ENCODE peak calls at places on chromosomes 7 and 10, in five cellular contexts. One of them, this sample, is unnamed.

GRCh38 chr7:88610942-88611341 is 148.6 kb upstream of the ZNF804B start:
- DNase-seq in Peyer's patch: no peak
- DNase-seq in SK-N-SH: no peak
- DNase-seq in BE2C: no peak
- DNase-seq in OCI-LY7: no peak
- DNase-seq in this sample: no peak

GRCh38 chr7:82506702-82507101 is 63.1 kb upstream of the CACNA2D1 start:
- DNase-seq in OCI-LY7: no peak
- DNase-seq in SK-N-SH: no peak
- DNase-seq in BE2C: peak; percentile 38
- DNase-seq in Peyer's patch: no peak
- DNase-seq in this sample: no peak

GRCh38 chr10:68079434-68079833 is 4.4 kb upstream of the HERC4 start:
- DNase-seq in SK-N-SH: no peak
- DNase-seq in OCI-LY7: no peak
- DNase-seq in Peyer's patch: no peak
- DNase-seq in BE2C: no peak
- DNase-seq in this sample: no peak

GRCh38 chr7:116210345-116211005 is at the start of gene TES:
- DNase-seq in BE2C: no peak
- DNase-seq in SK-N-SH: peak; percentile 97
- DNase-seq in Peyer's patch: peak; percentile 76
- DNase-seq in OCI-LY7: no peak
- DNase-seq in this sample: peak; percentile 72

GRCh38 chr7:90424720-90425119 is 21.5 kb downstream of the CLDN12 start:
- DNase-seq in SK-N-SH: no peak
- DNase-seq in Peyer's patch: no peak
- DNase-seq in BE2C: no peak
- DNase-seq in OCI-LY7: no peak
- DNase-seq in this sample: no peak

GRCh38 chr10:44316187-44316921 is 68.5 kb downstream of the CXCL12 start:
- DNase-seq in SK-N-SH: peak; percentile 55
- DNase-seq in BE2C: peak; percentile 96
- DNase-seq in Peyer's patch: no peak
- DNase-seq in OCI-LY7: peak; percentile 74
- DNase-seq in this sample: peak; percentile 44

GRCh38 chr7:55326079-55326847 is 38.9 kb upstream of the LANCL2 start:
- DNase-seq in OCI-LY7: no peak
- DNase-seq in Peyer's patch: no peak
- DNase-seq in BE2C: no peak
- DNase-seq in SK-N-SH: no peak
- DNase-seq in this sample: no peak

GRCh38 chr7:42236266-42237161 is 495 bp downstream of the GLI3 start:
- DNase-seq in OCI-LY7: no peak
- DNase-seq in SK-N-SH: peak; percentile 48
- DNase-seq in Peyer's patch: no peak
- DNase-seq in BE2C: no peak
- DNase-seq in this sample: peak; percentile 17

GRCh38 chr7:122525355-122525754 is 173.6 kb downstream of the RNF133 start:
- DNase-seq in Peyer's patch: no peak
- DNase-seq in BE2C: no peak
- DNase-seq in OCI-LY7: no peak
- DNase-seq in SK-N-SH: no peak
- DNase-seq in this sample: no peak

GRCh38 chr7:27187702-27188665 is 3.0 kb upstream of the HOXA11 start:
- DNase-seq in SK-N-SH: no peak
- DNase-seq in OCI-LY7: no peak
- DNase-seq in BE2C: no peak
- DNase-seq in Peyer's patch: no peak
- DNase-seq in this sample: no peak

GRCh38 chr10:48363617-48364355 is 57.3 kb downstream of the MAPK8 start:
- DNase-seq in Peyer's patch: no peak
- DNase-seq in BE2C: peak; percentile 31
- DNase-seq in OCI-LY7: peak; percentile 55
- DNase-seq in SK-N-SH: peak; percentile 30
- DNase-seq in this sample: peak; percentile 41

GRCh38 chr7:43648725-43649406 is 66.0 kb downstream of the STK17A start:
- DNase-seq in SK-N-SH: no peak
- DNase-seq in Peyer's patch: peak; percentile 87
- DNase-seq in OCI-LY7: peak; percentile 91
- DNase-seq in BE2C: no peak
- DNase-seq in this sample: peak; percentile 84

GRCh38 chr10:37952051-37952815 is 24.2 kb downstream of the ZNF25 start:
- DNase-seq in Peyer's patch: no peak
- DNase-seq in SK-N-SH: no peak
- DNase-seq in OCI-LY7: no peak
- DNase-seq in BE2C: no peak
- DNase-seq in this sample: no peak

GRCh38 chr10:80552151-80552646 is 14.5 kb downstream of the SH2D4B start:
- DNase-seq in OCI-LY7: no peak
- DNase-seq in SK-N-SH: no peak
- DNase-seq in BE2C: no peak
- DNase-seq in Peyer's patch: no peak
- DNase-seq in this sample: no peak

GRCh38 chr10:59817806-59818205 is 64.6 kb upstream of the MRLN start:
- DNase-seq in Peyer's patch: no peak
- DNase-seq in SK-N-SH: no peak
- DNase-seq in OCI-LY7: no peak
- DNase-seq in BE2C: peak; percentile 5
- DNase-seq in this sample: no peak

GRCh38 chr10:129602938-129603520 is 136.0 kb downstream of the MGMT start:
- DNase-seq in SK-N-SH: peak; percentile 68
- DNase-seq in BE2C: no peak
- DNase-seq in OCI-LY7: no peak
- DNase-seq in Peyer's patch: no peak
- DNase-seq in this sample: no peak

GRCh38 chr7:38025815-38026214 is 105.4 kb downstream of the EPDR1 start:
- DNase-seq in SK-N-SH: no peak
- DNase-seq in BE2C: no peak
- DNase-seq in Peyer's patch: no peak
- DNase-seq in OCI-LY7: no peak
- DNase-seq in this sample: no peak

GRCh38 chr10:80464557-80465466 is 10.7 kb downstream of the TSPAN14 start:
- DNase-seq in OCI-LY7: peak; percentile 50
- DNase-seq in Peyer's patch: no peak
- DNase-seq in SK-N-SH: peak; percentile 47
- DNase-seq in BE2C: no peak
- DNase-seq in this sample: peak; percentile 60

GRCh38 chr10:97915761-97916160 is 66.1 kb downstream of the GOLGA7B start:
- DNase-seq in BE2C: no peak
- DNase-seq in Peyer's patch: no peak
- DNase-seq in SK-N-SH: no peak
- DNase-seq in OCI-LY7: no peak
- DNase-seq in this sample: no peak

GRCh38 chr10:1185911-1186692 is 129.9 kb downstream of the WDR37 start:
- DNase-seq in Peyer's patch: no peak
- DNase-seq in BE2C: no peak
- DNase-seq in SK-N-SH: no peak
- DNase-seq in OCI-LY7: no peak
- DNase-seq in this sample: no peak

GRCh38 chr7:120979765-120980499 is 8.6 kb upstream of the CPED1 start:
- DNase-seq in BE2C: no peak
- DNase-seq in SK-N-SH: no peak
- DNase-seq in OCI-LY7: no peak
- DNase-seq in Peyer's patch: no peak
- DNase-seq in this sample: no peak

DNA sequence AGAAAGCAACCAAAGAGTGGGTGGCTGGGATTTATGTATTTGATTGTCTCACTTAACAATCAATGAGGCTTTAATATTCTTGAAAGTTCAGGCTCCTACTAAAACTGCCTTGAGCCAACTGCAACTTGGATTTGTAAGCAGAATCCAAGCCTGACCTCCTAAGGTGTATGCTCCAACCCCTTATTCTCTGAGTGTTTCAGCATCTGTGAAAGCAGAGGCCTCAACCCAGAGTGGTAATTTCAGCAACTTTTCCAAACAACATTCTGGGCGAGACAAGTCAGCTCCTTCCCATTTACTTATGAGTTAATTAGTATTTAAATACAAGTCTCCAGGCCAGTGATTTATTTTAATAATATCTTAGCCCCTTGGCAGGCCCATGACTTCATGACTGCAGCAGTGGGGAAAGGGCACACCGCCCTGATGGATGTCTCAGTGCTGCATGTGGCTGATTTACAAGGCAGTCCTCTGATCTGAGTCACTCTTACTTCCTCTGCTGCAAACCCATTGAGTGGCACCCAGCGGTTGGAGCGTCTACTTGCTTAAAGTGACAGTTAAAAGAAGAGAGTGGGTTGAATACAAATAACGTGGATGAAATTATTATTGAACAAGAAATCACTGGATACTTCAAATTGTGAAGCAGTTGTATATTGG is 209.1 kb downstream of the TRIL start:
- DNase-seq in OCI-LY7: peak; percentile 5
- DNase-seq in SK-N-SH: no peak
- DNase-seq in Peyer's patch: no peak
- DNase-seq in BE2C: no peak
- DNase-seq in this sample: peak; percentile 48
- TF ChIP-seq CTCF in OCI-LY7: no peak
- TF ChIP-seq CTCF in SK-N-SH: peak; percentile 32
- TF ChIP-seq CTCF in Peyer's patch: no peak
- TF ChIP-seq CTCF in BE2C: no peak
- TF ChIP-seq CTCF in this sample: no peak

DNA sequence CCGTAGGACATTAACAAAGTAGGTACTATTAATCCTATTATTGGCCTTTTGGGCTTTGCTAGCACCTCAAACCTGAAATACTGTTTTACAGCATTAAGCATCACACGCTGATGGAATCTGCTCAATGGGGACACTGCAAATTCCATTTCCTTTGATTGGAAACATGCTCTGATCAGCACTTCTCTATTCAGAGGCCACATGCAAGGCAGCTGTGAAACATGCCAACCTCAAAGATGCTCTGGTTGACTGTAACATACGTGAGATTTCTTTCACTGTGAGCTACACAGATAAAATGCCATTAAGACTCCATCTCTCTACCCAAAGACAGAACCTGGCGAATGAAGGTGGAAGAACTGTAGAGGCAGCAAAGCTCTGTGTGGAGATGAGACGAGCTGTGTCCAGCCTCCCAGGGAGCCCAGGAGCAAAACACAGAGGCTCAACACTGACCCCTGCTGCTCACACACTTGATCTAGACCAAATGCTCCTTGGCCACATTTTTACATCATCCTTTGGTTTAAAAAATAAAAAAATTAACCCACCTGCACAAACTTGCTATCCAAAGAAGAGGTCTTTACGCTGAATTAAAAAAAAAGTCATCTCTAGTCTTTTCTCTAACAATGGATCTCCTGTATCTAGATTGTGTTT is 8.0 kb downstream of the RSU1 start:
- DNase-seq in OCI-LY7: peak; percentile 42
- DNase-seq in BE2C: peak; percentile 66
- DNase-seq in Peyer's patch: no peak
- DNase-seq in SK-N-SH: peak; percentile 54
- DNase-seq in this sample: peak; percentile 83
- TF ChIP-seq CTCF in OCI-LY7: peak; percentile 80
- TF ChIP-seq CTCF in BE2C: peak; percentile 76
- TF ChIP-seq CTCF in Peyer's patch: no peak
- TF ChIP-seq CTCF in SK-N-SH: peak; percentile 64
- TF ChIP-seq CTCF in this sample: peak; percentile 65

GRCh38 chr10:71032887-71033286 is 144.5 kb upstream of the PCBD1 start:
- DNase-seq in OCI-LY7: no peak
- DNase-seq in SK-N-SH: no peak
- DNase-seq in Peyer's patch: no peak
- DNase-seq in BE2C: no peak
- DNase-seq in this sample: no peak

GRCh38 chr10:71031601-71032000 is 143.2 kb upstream of the PCBD1 start:
- DNase-seq in Peyer's patch: no peak
- DNase-seq in BE2C: no peak
- DNase-seq in OCI-LY7: no peak
- DNase-seq in SK-N-SH: no peak
- DNase-seq in this sample: no peak

GRCh38 chr10:71036279-71036535 is 147.8 kb upstream of the PCBD1 start:
- DNase-seq in Peyer's patch: no peak
- DNase-seq in BE2C: peak; percentile 80
- DNase-seq in SK-N-SH: peak; percentile 69
- DNase-seq in OCI-LY7: no peak
- DNase-seq in this sample: no peak

GRCh38 chr10:71035511-71036278 is 147.3 kb upstream of the PCBD1 start:
- DNase-seq in SK-N-SH: peak; percentile 73
- DNase-seq in BE2C: peak; percentile 75
- DNase-seq in OCI-LY7: no peak
- DNase-seq in Peyer's patch: no peak
- DNase-seq in this sample: no peak

GRCh38 chr10:71033396-71033980 is 145.1 kb upstream of the PCBD1 start:
- DNase-seq in SK-N-SH: no peak
- DNase-seq in BE2C: no peak
- DNase-seq in OCI-LY7: no peak
- DNase-seq in Peyer's patch: no peak
- DNase-seq in this sample: no peak
- TF ChIP-seq CTCF in SK-N-SH: peak; percentile 9
- TF ChIP-seq CTCF in BE2C: peak; percentile 21
- TF ChIP-seq CTCF in OCI-LY7: no peak
- TF ChIP-seq CTCF in Peyer's patch: no peak
- TF ChIP-seq CTCF in this sample: no peak

GRCh38 chr7:3866279-3866678 is 565.2 kb downstream of the SDK1 start:
- DNase-seq in BE2C: no peak
- DNase-seq in OCI-LY7: no peak
- DNase-seq in SK-N-SH: no peak
- DNase-seq in Peyer's patch: no peak
- DNase-seq in this sample: no peak
- TF ChIP-seq CTCF in BE2C: no peak
- TF ChIP-seq CTCF in OCI-LY7: no peak
- TF ChIP-seq CTCF in SK-N-SH: no peak
- TF ChIP-seq CTCF in Peyer's patch: no peak
- TF ChIP-seq CTCF in this sample: no peak

DNA sequence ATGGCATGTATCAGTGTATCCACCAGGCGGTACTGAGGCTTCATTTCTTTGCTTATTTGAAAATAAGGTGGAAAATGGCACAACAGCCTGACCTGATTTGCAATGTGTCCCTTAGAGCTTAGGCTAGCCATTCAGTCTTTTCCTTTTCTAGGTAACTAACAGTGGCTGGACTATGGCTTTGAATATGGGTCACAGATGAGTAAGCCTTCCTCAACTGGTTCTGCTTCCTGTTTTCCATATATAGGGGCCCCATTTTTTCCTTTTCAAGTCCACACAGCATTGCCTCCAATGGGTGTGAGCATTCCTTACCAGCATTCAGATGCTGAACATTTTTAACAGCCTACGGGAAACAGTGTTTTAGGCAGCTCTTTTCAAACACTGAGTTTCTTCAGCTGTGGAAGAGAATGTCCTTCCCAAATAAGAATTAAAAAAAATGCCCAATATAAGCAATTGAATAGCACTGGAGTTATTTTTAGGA is 3.9 kb upstream of the ITGB1 start:
- DNase-seq in OCI-LY7: peak; percentile 58
- DNase-seq in BE2C: no peak
- DNase-seq in SK-N-SH: no peak
- DNase-seq in Peyer's patch: no peak
- DNase-seq in this sample: no peak
- TF ChIP-seq CTCF in OCI-LY7: peak; percentile 41
- TF ChIP-seq CTCF in BE2C: no peak
- TF ChIP-seq CTCF in SK-N-SH: peak; percentile 33
- TF ChIP-seq CTCF in Peyer's patch: no peak
- TF ChIP-seq CTCF in this sample: no peak